ENCODE peak calls at places on chromosomes 3 and 15, in eight cellular contexts. U is nephron progenitor cell; Q is natural killer cell treated with Interleukin-12 subunit alpha and Interleukin-12 subunit beta and Interleukin-15 and Interleukin-18, amount 100 ng/mL, for 72 hours; J is tibial artery; K is GM19239; M is nucleus accumbens; A is GM23338; L is fibroblast of the conjunctiva. I is an unnamed sample.

GRCh38 chr3:98994128-98994762 is 92.8 kb upstream of the DCBLD2 start:
- DNase-seq in K (no peak), A (peak; percentile 63), M (no peak), Q (no peak), L (peak; percentile 62), U (no peak), J (no peak), I (no peak)

GRCh38 chr3:21894459-21895083 is 143.6 kb upstream of the ZNF385D start:
- DNase-seq in J (no peak), L (peak; percentile 26), K (no peak), A (peak; percentile 35), U (peak; percentile 7), M (no peak), Q (no peak), I (no peak)

GRCh38 chr3:39205919-39206516 is 13.6 kb upstream of the XIRP1 start:
- DNase-seq in K (no peak), J (no peak), A (no peak), M (no peak), Q (no peak), L (no peak), U (no peak), I (no peak)

GRCh38 chr15:89299896-89300295 is 34.7 kb downstream of the POLG start:
- DNase-seq in Q (no peak), K (no peak), A (no peak), L (peak; percentile 20), M (no peak), J (no peak), U (no peak), I (no peak)

GRCh38 chr15:95303659-95304058 is 1026.8 kb upstream of the NR2F2 start:
- DNase-seq in U (no peak), M (no peak), L (no peak), K (no peak), A (no peak), J (no peak), Q (no peak), I (no peak)

GRCh38 chr3:45029661-45030060 is 3.6 kb downstream of the CLEC3B start:
- DNase-seq in A (no peak), U (no peak), L (no peak), Q (peak; percentile 3), J (no peak), M (no peak), K (no peak), I (no peak)

GRCh38 chr3:131561511-131561910 is 58.7 kb upstream of the MRPL3 start:
- DNase-seq in J (no peak), L (no peak), U (no peak), M (no peak), A (peak; percentile 8), Q (no peak), K (no peak), I (peak; percentile 2)

GRCh38 chr3:49133226-49133951 is 539 bp upstream of the LAMB2 start:
- DNase-seq in K (no peak), J (peak; percentile 94), U (peak; percentile 87), A (peak; percentile 94), M (peak; percentile 66), Q (no peak), L (peak; percentile 74), I (peak; percentile 91)

GRCh38 chr3:186589115-186589514 is 18.6 kb downstream of the DNAJB11 start:
- DNase-seq in U (no peak), K (no peak), J (no peak), Q (no peak), A (peak; percentile 62), M (no peak), L (no peak), I (no peak)

GRCh38 chr3:2655229-2655701 is 454.9 kb downstream of the IL5RA start:
- DNase-seq in L (no peak), Q (no peak), K (no peak), J (no peak), U (no peak), M (no peak), A (no peak), I (no peak)

GRCh38 chr15:98257290-98257689 is 296.8 kb downstream of the ARRDC4 start:
- DNase-seq in J (no peak), U (no peak), M (no peak), L (no peak), Q (no peak), A (no peak), K (no peak), I (peak; percentile 60)

GRCh38 chr3:14476583-14477265 is 63.4 kb downstream of the GRIP2 start:
- DNase-seq in A (no peak), K (no peak), L (no peak), M (no peak), Q (no peak), U (no peak), J (no peak), I (no peak)

GRCh38 chr15:95843241-95843851 is 487.2 kb upstream of the NR2F2 start:
- DNase-seq in M (no peak), L (peak; percentile 23), Q (no peak), A (no peak), J (no peak), U (peak; percentile 35), K (no peak), I (no peak)

GRCh38 chr3:25573386-25574171 is 91.1 kb downstream of the TOP2B start:
- DNase-seq in M (no peak), K (no peak), A (no peak), J (no peak), U (no peak), Q (no peak), L (no peak), I (no peak)

GRCh38 chr3:27315003-27315402 is 54.2 kb downstream of the NEK10 start:
- DNase-seq in Q (no peak), U (no peak), K (no peak), M (no peak), L (no peak), A (no peak), J (no peak), I (no peak)

GRCh38 chr3:151003024-151003771 is 30.7 kb upstream of the CLRN1 start:
- DNase-seq in K (no peak), J (no peak), M (no peak), A (no peak), L (no peak), U (no peak), Q (no peak), I (no peak)

GRCh38 chr3:188084751-188085595 is 69.0 kb upstream of the LPP start:
- DNase-seq in J (no peak), K (no peak), U (peak; percentile 6), L (no peak), M (no peak), Q (no peak), A (peak; percentile 5), I (peak; percentile 28)